ENCODE peak calls at places on chromosomes 16 and 17, in seven cellular contexts. H is CD8-positive, alpha-beta T cell; P is endodermal cell; K is HTR-8/SVneo; T is iPS DF 6.9; Y is Kasumi-1; W is foreskin keratinocyte. O is an unnamed sample.

GRCh38 chr16:5228369-5228768 is 130.8 kb upstream of the EEF2KMT start:
- DNase-seq in H (no peak), P (peak), K (no peak), T (no peak), Y (no peak), W (no peak), O (no peak)

GRCh38 chr16:82329504-82330192 is 159.6 kb upstream of the MPHOSPH6 start:
- DNase-seq in H (no peak), P (peak), K (no peak), T (no peak), Y (no peak), W (no peak), O (no peak)

GRCh38 chr17:56899403-56899802 is 14.4 kb downstream of the TRIM25 start:
- DNase-seq in H (no peak), P (peak), K (no peak), T (no peak), Y (no peak), W (no peak), O (no peak)

GRCh38 chr16:23072769-23073549 is 76.3 kb downstream of the USP31 start:
- DNase-seq in H (no peak), P (no peak), K (no peak), T (no peak), Y (no peak), W (peak), O (no peak)

GRCh38 chr17:72254808-72255449 is 134.1 kb downstream of the SOX9 start:
- DNase-seq in H (no peak), P (no peak), K (no peak), T (no peak), Y (no peak), W (peak), O (no peak)

GRCh38 chr17:72372185-72372584 is 251.4 kb downstream of the SOX9 start:
- DNase-seq in H (no peak), P (no peak), K (no peak), T (no peak), Y (no peak), W (no peak), O (no peak)

GRCh38 chr17:50835563-50836231 is at the start of gene WFIKKN2:
- DNase-seq in H (no peak), P (no peak), K (no peak), T (no peak), Y (no peak), W (no peak), O (no peak)

GRCh38 chr17:2068101-2068518 is 13.2 kb downstream of the HIC1 start:
- DNase-seq in H (no peak), P (no peak), K (no peak), T (no peak), Y (no peak), W (no peak), O (no peak)

GRCh38 chr17:65696739-65697394 is 135.4 kb upstream of the AXIN2 start:
- DNase-seq in H (no peak), P (no peak), K (peak), T (no peak), Y (no peak), W (no peak), O (no peak)

GRCh38 chr16:80299416-80299815 is 241.4 kb upstream of the DYNLRB2 start:
- DNase-seq in H (no peak), P (no peak), K (no peak), T (no peak), Y (no peak), W (no peak), O (no peak)

GRCh38 chr16:85515319-85515745 is 97.8 kb upstream of the GSE1 start:
- DNase-seq in H (no peak), P (peak), K (no peak), T (no peak), Y (no peak), W (no peak), O (no peak)

GRCh38 chr16:89920723-89921122 is 2.1 kb downstream of the MC1R start:
- DNase-seq in H (no peak), P (no peak), K (no peak), T (no peak), Y (no peak), W (no peak), O (no peak)

GRCh38 chr17:44556114-44556853 is 1.0 kb upstream of the FZD2 start:
- DNase-seq in H (peak), P (peak), K (peak), T (no peak), Y (peak), W (peak), O (peak)

GRCh38 chr16:50520451-50521245 is 27.5 kb upstream of the NKD1 start:
- DNase-seq in H (no peak), P (peak), K (no peak), T (no peak), Y (no peak), W (no peak), O (no peak)

O was measured in CD8-positive, alpha-beta memory T cell.